ENCODE peak calls at places on chromosomes 6 and 20, in nine cellular contexts. N is BE2C, F is body of pancreas, A is H9, C is mammary epithelial cell, Z is H1, D is fibroblast of lung, H is type B pancreatic cell, Q is GM12864. G is an unnamed sample.

GRCh38 chr20:63977392-63978276 is 1.8 kb downstream of the SAMD10 start:
- DNase-seq in C (no peak), F (peak; percentile 16), A (peak; percentile 28), Q (no peak), Z (no peak), D (peak; percentile 79), N (peak; percentile 28), H (no peak), G (no peak)

GRCh38 chr6:132400641-132401119 is 595 bp downstream of the MOXD1 start:
- DNase-seq in F (no peak), Z (no peak), D (no peak), Q (no peak), C (no peak), H (peak; percentile 69), N (no peak), A (peak; percentile 36), G (peak; percentile 50)

GRCh38 chr6:7919871-7920270 is 9.3 kb upstream of the TXNDC5 start:
- DNase-seq in A (no peak), Q (no peak), C (peak; percentile 79), Z (no peak), D (peak; percentile 50), H (no peak), N (no peak), F (no peak), G (no peak)

GRCh38 chr20:17226410-17227198 is at the start of gene PCSK2:
- DNase-seq in C (peak; percentile 26), D (peak; percentile 55), N (peak; percentile 89), A (peak; percentile 91), Z (peak; percentile 60), Q (no peak), F (peak; percentile 58), H (peak; percentile 82), G (peak; percentile 76)

GRCh38 chr6:137013738-137014602 is 30.8 kb downstream of the IL20RA start:
- DNase-seq in Q (no peak), A (no peak), Z (no peak), F (no peak), D (peak; percentile 71), H (no peak), C (peak; percentile 71), N (peak; percentile 40), G (no peak)

GRCh38 chr6:169188051-169188863 is 65.4 kb downstream of the THBS2 start:
- DNase-seq in H (no peak), N (no peak), D (peak; percentile 99), A (no peak), C (peak; percentile 83), Q (no peak), F (no peak), Z (no peak), G (no peak)

GRCh38 chr20:3204124-3204794 is at the start of gene DDRGK1:
- DNase-seq in F (peak; percentile 92), C (peak; percentile 80), Q (peak; percentile 47), D (peak; percentile 64), A (peak; percentile 84), N (peak; percentile 89), H (peak; percentile 87), Z (no peak), G (peak; percentile 70)

GRCh38 chr6:15893556-15894253 is 230.9 kb upstream of the DTNBP1 start:
- DNase-seq in Q (peak; percentile 76), D (no peak), H (no peak), C (peak; percentile 35), F (no peak), Z (no peak), N (no peak), A (no peak), G (no peak)

GRCh38 chr20:19012671-19013070 is 199.1 kb downstream of the SCP2D1 start:
- DNase-seq in D (no peak), F (no peak), A (no peak), N (no peak), Z (no peak), H (peak; percentile 34), C (no peak), Q (no peak), G (no peak)

GRCh38 chr20:53890434-53891305 is 179.7 kb downstream of the BCAS1 start:
- DNase-seq in C (no peak), A (no peak), H (no peak), N (no peak), D (no peak), Q (no peak), Z (no peak), F (no peak), G (no peak)

GRCh38 chr20:34522969-34523871 is 7.0 kb downstream of the DYNLRB1 start:
- DNase-seq in C (peak; percentile 17), N (peak; percentile 76), Q (no peak), F (peak; percentile 40), Z (no peak), H (peak; percentile 77), D (peak; percentile 50), A (peak; percentile 84), G (no peak)

GRCh38 chr6:92201618-92202017 is 1217.7 kb downstream of the EPHA7 start:
- DNase-seq in N (no peak), D (peak; percentile 10), F (no peak), C (no peak), H (no peak), Q (no peak), Z (no peak), A (no peak), G (no peak)

GRCh38 chr6:124993327-124993726 is 31.1 kb downstream of the RNF217 start:
- DNase-seq in F (no peak), Q (no peak), D (no peak), H (no peak), N (no peak), A (no peak), C (no peak), Z (no peak), G (no peak)

DNA sequence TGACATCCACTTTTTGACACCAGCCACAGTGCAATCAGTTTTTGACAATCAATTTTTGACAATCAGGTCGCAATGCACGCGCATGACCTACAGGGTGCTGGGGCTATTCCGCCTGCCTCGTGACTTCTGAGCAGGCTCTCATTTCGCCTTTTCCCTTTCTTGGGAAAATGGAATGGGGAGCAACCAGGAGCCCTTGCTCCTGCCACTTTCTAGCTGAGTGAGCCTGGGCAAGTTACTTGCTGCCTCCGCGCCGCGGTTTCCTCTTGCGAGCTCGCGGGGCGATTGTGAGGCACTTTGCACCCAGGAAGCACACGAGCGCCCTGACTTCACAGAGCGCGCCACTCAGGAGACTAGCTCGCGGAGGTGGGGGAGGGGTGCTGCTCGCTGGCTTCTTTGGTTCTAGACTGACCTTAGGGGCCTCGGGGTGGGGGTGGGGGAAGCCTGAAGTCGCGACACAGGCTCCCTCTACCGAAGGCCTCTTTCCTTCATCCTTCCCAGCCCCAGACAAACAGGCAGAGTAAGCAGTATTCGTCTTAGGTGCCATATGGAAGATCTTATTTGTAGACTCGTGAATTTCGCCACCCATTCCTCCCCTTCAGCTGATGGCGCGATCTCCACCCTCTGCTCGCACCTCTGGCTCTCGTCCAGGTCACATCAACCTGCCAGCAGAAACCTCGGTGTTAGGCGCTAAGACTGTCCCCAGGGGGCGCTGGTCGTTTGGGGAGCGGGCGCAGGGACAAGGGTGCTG is 4.6 kb downstream of the TP53TG5 start:
- DNase-seq in D (peak; percentile 59), H (peak; percentile 84), N (peak; percentile 90), C (peak; percentile 67), A (peak; percentile 90), Z (peak; percentile 70), Q (peak; percentile 50), F (peak; percentile 92), G (peak; percentile 74)
- TF ChIP-seq CTCF in D (peak; percentile 89), H (peak; percentile 79), N (peak; percentile 91), C (peak; percentile 95), A (peak; percentile 92), Z (peak; percentile 96), Q (peak; percentile 90), F (peak; percentile 85), G (peak; percentile 78)

DNA sequence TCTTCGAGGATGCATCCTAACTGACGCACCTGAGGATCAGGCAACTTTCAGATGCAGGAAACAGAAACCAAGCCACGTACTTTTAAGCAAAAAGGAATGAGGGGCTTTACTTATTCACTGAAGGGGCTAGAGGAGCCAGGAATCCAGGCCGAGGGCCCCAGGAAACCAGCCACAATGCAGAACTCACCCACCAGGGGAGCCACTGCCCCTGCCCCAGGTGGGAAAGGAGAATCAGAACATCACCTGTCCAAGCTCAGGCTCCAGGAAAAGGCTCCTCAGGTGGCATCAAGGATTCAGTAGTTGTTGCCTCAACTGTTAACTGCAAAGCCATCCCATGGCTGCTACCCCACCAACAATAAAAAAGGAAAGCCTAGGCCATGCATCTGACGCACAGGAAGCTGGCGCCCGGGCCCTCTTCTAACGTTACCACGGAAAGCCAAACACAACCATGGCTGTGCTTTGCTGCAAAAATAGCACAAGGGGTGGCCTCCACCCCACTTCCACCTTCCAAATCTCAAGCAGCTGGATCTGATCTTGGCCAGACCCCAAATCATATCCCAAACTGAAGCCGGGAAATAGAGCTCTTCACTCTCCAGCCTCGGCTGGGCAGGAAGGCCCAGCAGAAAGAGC is 121.0 kb downstream of the PREX1 start:
- DNase-seq in H (no peak), D (no peak), Z (no peak), Q (no peak), C (no peak), F (no peak), A (no peak), N (no peak), G (no peak)
- TF ChIP-seq CTCF in H (no peak), D (no peak), Z (peak; percentile 46), Q (peak; percentile 27), C (no peak), F (no peak), A (peak; percentile 51), N (no peak), G (no peak)

GRCh38 chr6:32807020-32807580 is 9.7 kb downstream of the HLA-DOB start:
- DNase-seq in F (no peak), C (no peak), D (no peak), N (no peak), H (no peak), Q (no peak), Z (no peak), A (peak; percentile 63), G (no peak)
- TF ChIP-seq CTCF in F (no peak), C (no peak), D (no peak), N (no peak), H (no peak), Q (peak; percentile 20), Z (peak; percentile 39), A (peak; percentile 38), G (no peak)

GRCh38 chr20:35606127-35606526 is 9.5 kb upstream of the SPAG4 start:
- DNase-seq in C (no peak), A (no peak), F (no peak), H (no peak), N (no peak), Q (no peak), Z (no peak), D (no peak), G (no peak)

GRCh38 chr20:35601990-35602389 is 13.6 kb upstream of the SPAG4 start:
- DNase-seq in N (no peak), C (no peak), A (no peak), F (no peak), Z (no peak), D (no peak), H (no peak), Q (no peak), G (no peak)

GRCh38 chr20:35603695-35604443 is 11.8 kb upstream of the SPAG4 start:
- DNase-seq in D (no peak), N (no peak), A (no peak), F (no peak), H (no peak), Q (no peak), C (no peak), Z (no peak), G (no peak)

GRCh38 chr20:35602851-35603495 is 12.7 kb upstream of the SPAG4 start:
- DNase-seq in Z (no peak), F (no peak), D (no peak), N (no peak), Q (no peak), C (no peak), H (no peak), A (no peak), G (no peak)

DNA sequence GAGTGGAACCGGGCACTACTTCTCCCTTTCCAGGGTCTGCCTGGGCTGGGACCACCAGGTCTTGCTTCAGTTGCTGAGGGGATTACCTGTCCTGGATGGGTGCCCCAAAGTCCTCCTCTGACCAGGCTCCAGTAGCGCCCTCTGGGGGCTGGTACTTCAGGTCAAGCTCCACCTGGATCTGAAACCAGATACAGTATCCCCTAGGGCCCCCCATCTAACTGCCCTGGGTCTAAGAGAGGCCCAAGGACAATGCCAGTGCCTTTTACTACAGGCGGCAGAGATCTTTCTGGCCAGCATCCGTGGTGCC is 11.2 kb upstream of the SPAG4 start:
- DNase-seq in F (no peak), A (peak; percentile 83), C (no peak), H (no peak), N (peak; percentile 40), D (no peak), Q (no peak), Z (no peak), G (no peak)
- TF ChIP-seq CTCF in F (no peak), A (peak; percentile 75), C (peak; percentile 28), H (peak; percentile 25), N (peak; percentile 47), D (peak; percentile 39), Q (peak; percentile 47), Z (peak; percentile 87), G (no peak)